ENCODE peak calls at places on chromosomes 16 and 17, in seven cellular contexts. W, M, K, Z, O, U and P are unnamed samples.
A peak's percentile ranks its signal among the peaks of the same experiment; 100 is the strongest.

GRCh38 chr17:8209909-8210760 is at the start of gene AURKB:
- DNase-seq in W (peak; percentile 98), Z (peak; percentile 85), M (peak; percentile 91), U (peak; percentile 98), K (peak; percentile 95), O (peak; percentile 96), P (peak; percentile 70)

GRCh38 chr17:49746791-49747490 is 17.0 kb downstream of the FAM117A start:
- DNase-seq in U (no peak), M (no peak), O (no peak), W (no peak), Z (no peak), K (no peak), P (no peak)

GRCh38 chr17:77449908-77450741 is 309.4 kb downstream of the SEC14L1 start:
- DNase-seq in W (peak; percentile 78), M (peak; percentile 66), U (peak; percentile 83), K (peak; percentile 67), O (peak; percentile 59), Z (peak; percentile 85), P (no peak)

GRCh38 chr17:75152971-75153853 is 1.1 kb downstream of the JPT1 start:
- DNase-seq in U (peak; percentile 17), Z (peak; percentile 19), M (no peak), W (peak; percentile 25), K (no peak), O (peak; percentile 38), P (no peak)

GRCh38 chr17:81329279-81329926 is 34.3 kb upstream of the SLC38A10 start:
- DNase-seq in K (peak; percentile 80), U (peak; percentile 72), Z (peak; percentile 63), M (peak; percentile 57), W (peak; percentile 85), O (no peak), P (no peak)

GRCh38 chr16:87602821-87603683 is 744 bp downstream of the JPH3 start:
- DNase-seq in U (no peak), M (no peak), Z (no peak), K (no peak), W (no peak), O (peak; percentile 76), P (no peak)

GRCh38 chr17:72407336-72408121 is 286.7 kb downstream of the SOX9 start:
- DNase-seq in U (peak; percentile 48), M (no peak), Z (no peak), O (no peak), K (peak; percentile 81), W (peak; percentile 94), P (peak; percentile 86)

GRCh38 chr16:57507414-57508083 is 21.3 kb upstream of the DOK4 start:
- DNase-seq in O (no peak), W (no peak), K (no peak), U (no peak), Z (no peak), M (no peak), P (no peak)

GRCh38 chr16:72222503-72222902 is 50.5 kb upstream of the PMFBP1 start:
- DNase-seq in K (no peak), W (no peak), Z (no peak), O (no peak), U (no peak), M (no peak), P (no peak)

GRCh38 chr17:80290199-80290598 is 29.5 kb downstream of the RNF213 start:
- DNase-seq in M (no peak), W (no peak), Z (no peak), U (no peak), O (no peak), K (no peak), P (no peak)

GRCh38 chr17:41697122-41697962 is 8.7 kb downstream of the EIF1 start:
- DNase-seq in K (peak; percentile 39), W (peak; percentile 88), M (peak; percentile 54), O (no peak), U (peak; percentile 80), Z (no peak), P (no peak)

GRCh38 chr16:69486724-69487123 is 62.3 kb downstream of the CYB5B start:
- DNase-seq in W (no peak), M (no peak), U (no peak), Z (no peak), O (no peak), K (no peak), P (no peak)

GRCh38 chr17:6508519-6509294 is 47.6 kb downstream of the PITPNM3 start:
- DNase-seq in M (no peak), O (peak; percentile 64), K (no peak), U (no peak), W (peak; percentile 39), Z (no peak), P (no peak)

GRCh38 chr16:85055503-85056210 is 28.1 kb downstream of the KIAA0513 start:
- DNase-seq in K (peak; percentile 64), M (no peak), O (peak; percentile 61), W (peak; percentile 71), U (no peak), Z (peak; percentile 39), P (no peak)

GRCh38 chr17:10879110-10879509 is 41.2 kb upstream of the PIRT start:
- DNase-seq in M (no peak), U (no peak), K (peak; percentile 50), Z (no peak), W (peak; percentile 2), O (peak; percentile 61), P (no peak)

GRCh38 chr16:11759163-11759834 is 16.6 kb upstream of the TXNDC11 start:
- DNase-seq in U (no peak), W (no peak), O (no peak), M (no peak), K (peak; percentile 90), Z (no peak), P (no peak)

GRCh38 chr17:57697891-57698708 is 47.0 kb downstream of the CCDC182 start:
- DNase-seq in K (no peak), W (no peak), M (no peak), O (peak; percentile 19), Z (no peak), U (no peak), P (no peak)

GRCh38 chr17:77498056-77498785 is 357.5 kb downstream of the SEC14L1 start:
- DNase-seq in O (no peak), M (peak; percentile 6), W (no peak), U (no peak), K (no peak), Z (no peak), P (no peak)

GRCh38 chr17:81013642-81014041 is 21.3 kb upstream of the BAIAP2 start:
- DNase-seq in Z (no peak), U (no peak), O (no peak), W (no peak), M (no peak), K (no peak), P (no peak)

GRCh38 chr17:76524598-76525512 is 12.7 kb downstream of the CYGB start:
- DNase-seq in K (peak; percentile 84), U (peak; percentile 65), W (peak; percentile 73), M (no peak), O (no peak), Z (no peak), P (no peak)

GRCh38 chr17:70520447-70520846 is 351.1 kb downstream of the KCNJ2 start:
- DNase-seq in W (no peak), Z (no peak), K (no peak), O (no peak), U (no peak), M (no peak), P (no peak)

GRCh38 chr17:42548070-42548837 is 4.5 kb upstream of the HSD17B1 start:
- DNase-seq in K (peak; percentile 94), M (no peak), Z (peak; percentile 9), W (peak; percentile 51), U (no peak), O (peak; percentile 84), P (no peak)

GRCh38 chr17:47285003-47285402 is 31.4 kb downstream of the ITGB3 start:
- DNase-seq in U (no peak), O (no peak), Z (no peak), W (no peak), K (no peak), M (no peak), P (no peak)

GRCh38 chr17:51016099-51016498 is 104.6 kb downstream of the SPAG9 start:
- DNase-seq in K (no peak), U (no peak), M (no peak), W (no peak), O (no peak), Z (no peak), P (no peak)
- H3K4me3 ChIP-seq in K (no peak overlapping the region), U (no peak overlapping the region), M (no peak overlapping the region), W (no peak overlapping the region), O (no peak overlapping the region), Z (no peak overlapping the region), P (no peak overlapping the region)

GRCh38 chr16:2429771-2430663 is 770 bp downstream of the CCNF start:
- DNase-seq in O (peak; percentile 36), U (no peak), Z (no peak), W (peak; percentile 40), M (no peak), K (no peak), P (no peak)

GRCh38 chr16:2432286-2432685 is 3.0 kb downstream of the CCNF start:
- DNase-seq in M (no peak), U (no peak), Z (no peak), K (no peak), W (no peak), O (no peak), P (no peak)

GRCh38 chr16:2436110-2436509 is 6.9 kb downstream of the CCNF start:
- DNase-seq in Z (no peak), O (no peak), M (no peak), U (no peak), K (no peak), W (no peak), P (no peak)

GRCh38 chr16:2429037-2429770 is at the start of gene CCNF:
- DNase-seq in M (peak; percentile 94), Z (peak; percentile 98), O (peak; percentile 96), W (peak; percentile 97), U (peak; percentile 97), K (peak; percentile 98), P (no peak)

DNA sequence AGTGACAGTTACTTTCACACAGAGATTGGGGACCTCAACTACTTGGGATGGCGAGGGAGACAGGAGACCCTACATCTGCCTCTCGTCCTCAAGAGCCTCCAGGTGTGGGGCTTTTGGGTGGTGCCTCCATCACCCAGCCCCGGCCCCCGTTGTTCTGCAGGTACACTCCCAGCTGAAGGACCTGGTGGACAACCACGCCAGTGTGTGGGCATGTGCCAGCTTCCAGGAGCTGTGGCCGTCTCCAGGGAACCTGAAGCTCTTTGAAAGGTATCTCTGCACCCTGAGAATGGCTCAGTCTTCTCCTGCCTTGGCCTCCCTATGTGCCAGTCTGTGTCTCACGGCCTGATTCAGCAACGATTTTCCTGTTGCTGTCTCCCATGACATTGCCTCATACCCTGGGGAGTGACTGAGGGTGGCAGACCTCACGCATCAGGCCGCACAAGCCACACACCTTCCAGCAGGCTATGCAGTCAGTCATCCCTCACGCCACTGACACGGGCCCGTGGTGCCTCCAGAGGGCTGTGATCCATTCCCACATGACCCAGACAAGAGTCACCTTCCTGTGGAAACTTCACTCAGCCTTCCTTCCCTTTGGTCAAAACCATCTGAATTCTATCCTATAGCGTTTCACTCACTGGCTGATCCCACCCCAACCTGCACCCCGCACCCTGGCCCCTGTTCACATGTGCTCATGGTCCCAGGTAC is 3.7 kb downstream of the CCNF start:
- DNase-seq in O (no peak), Z (no peak), K (no peak), U (no peak), W (no peak), M (no peak), P (no peak)
- TF ChIP-seq CTCF in O (no peak), Z (no peak), K (no peak), U (no peak), W (no peak), M (no peak), P (no peak)

GRCh38 chr17:1091190-1091534 is 88.6 kb downstream of the ABR start:
- DNase-seq in O (no peak), K (no peak), U (no peak), W (no peak), Z (no peak), M (no peak), P (no peak)
- H3K4me3 ChIP-seq in O (no peak overlapping the region), K (no peak overlapping the region), U (no peak overlapping the region), W (no peak overlapping the region), Z (no peak overlapping the region), M (no peak overlapping the region), P (no peak overlapping the region)

GRCh38 chr17:29933379-29933778 is 3.4 kb upstream of the SSH2 start:
- DNase-seq in Z (no peak), U (no peak), K (no peak), W (peak; percentile 68), O (peak; percentile 53), M (no peak), P (no peak)
- TF ChIP-seq CTCF in Z (peak; percentile 12), U (no peak), K (no peak), W (peak; percentile 38), O (peak; percentile 59), M (no peak), P (peak; percentile 64)